ENCODE peak calls at places on chromosomes 5 and 9, in five cellular contexts. H, B, I, F and Q are unnamed samples.

GRCh38 chr5:161685461-161685860 is at the start of gene GABRA6:
- DNase-seq in H (no peak), B (no peak), I (no peak), F (no peak), Q (no peak)

GRCh38 chr9:77899679-77900354 is 131.8 kb downstream of the GNAQ start:
- DNase-seq in H (no peak), B (no peak), I (no peak), F (no peak), Q (no peak)

GRCh38 chr9:87868635-87869034 is 14.0 kb upstream of the SPATA31E1 start:
- DNase-seq in H (no peak), B (no peak), I (no peak), F (no peak), Q (no peak)

GRCh38 chr5:93821892-93822291 is 80.5 kb upstream of the POU5F2 start:
- DNase-seq in H (no peak), B (no peak), I (no peak), F (no peak), Q (no peak)

GRCh38 chr9:110157812-110158629 is 49.9 kb downstream of the C9orf152 start:
- DNase-seq in H (no peak), B (no peak), I (no peak), F (no peak), Q (no peak)

GRCh38 chr5:52684056-52684455 is 103.7 kb upstream of the ITGA1 start:
- DNase-seq in H (no peak), B (no peak), I (no peak), F (no peak), Q (no peak)

GRCh38 chr9:72271617-72272478 is 93.2 kb downstream of the ZFAND5 start:
- DNase-seq in H (no peak), B (peak; percentile 51), I (peak; percentile 28), F (peak; percentile 65), Q (peak; percentile 24)

GRCh38 chr5:167916706-167917105 is 374.7 kb upstream of the WWC1 start:
- DNase-seq in H (peak; percentile 15), B (no peak), I (no peak), F (no peak), Q (no peak)

GRCh38 chr5:138340008-138340407 is 1.9 kb downstream of the FAM53C start:
- DNase-seq in H (no peak), B (no peak), I (no peak), F (no peak), Q (no peak)

GRCh38 chr9:33165263-33166151 is 1.6 kb downstream of the B4GALT1 start:
- DNase-seq in H (no peak), B (peak; percentile 4), I (no peak), F (no peak), Q (no peak)

GRCh38 chr5:26610581-26610980 is 427.8 kb downstream of the CDH9 start:
- DNase-seq in H (no peak), B (no peak), I (no peak), F (no peak), Q (no peak)

GRCh38 chr5:87393331-87393730 is 19.4 kb downstream of the CCNH start:
- DNase-seq in H (no peak), B (no peak), I (no peak), F (no peak), Q (no peak)

GRCh38 chr5:160119905-160120266 is 636 bp upstream of the PWWP2A start:
- DNase-seq in H (no peak), B (no peak), I (no peak), F (no peak), Q (no peak)

GRCh38 chr5:171537463-171537862 is 118.0 kb downstream of the FGF18 start:
- DNase-seq in H (no peak), B (no peak), I (no peak), F (no peak), Q (no peak)

GRCh38 chr5:88883059-88883565 is at the start of gene MEF2C:
- DNase-seq in H (peak; percentile 74), B (peak; percentile 94), I (peak; percentile 33), F (peak; percentile 49), Q (no peak)

GRCh38 chr9:109349431-109349846 is 28.6 kb upstream of the EPB41L4B start:
- DNase-seq in H (no peak), B (no peak), I (no peak), F (no peak), Q (no peak)

GRCh38 chr9:96021616-96022444 is 146.3 kb downstream of the ERCC6L2 start:
- DNase-seq in H (no peak), B (no peak), I (peak; percentile 47), F (peak; percentile 67), Q (no peak)

GRCh38 chr5:3827624-3828023 is 232.0 kb downstream of the IRX1 start:
- DNase-seq in H (no peak), B (no peak), I (no peak), F (no peak), Q (no peak)

GRCh38 chr5:139806726-139807646 is 11.4 kb downstream of the PSD2 start:
- DNase-seq in H (no peak), B (no peak), I (no peak), F (no peak), Q (no peak)

GRCh38 chr9:96116275-96117051 is 185.5 kb downstream of the HSD17B3 start:
- DNase-seq in H (no peak), B (no peak), I (no peak), F (no peak), Q (no peak)

GRCh38 chr9:107827884-107828283 is 338.3 kb upstream of the KLF4 start:
- DNase-seq in H (no peak), B (no peak), I (no peak), F (no peak), Q (no peak)

GRCh38 chr5:134224905-134225779 is 731 bp downstream of the PPP2CA start:
- DNase-seq in H (peak; percentile 74), B (peak; percentile 29), I (peak; percentile 43), F (peak; percentile 84), Q (peak; percentile 54)

GRCh38 chr9:29609282-29609681 is 2036.0 kb upstream of the C9orf72 start:
- DNase-seq in H (no peak), B (no peak), I (no peak), F (no peak), Q (no peak)

GRCh38 chr5:74543162-74543995 is 97.1 kb downstream of the ENC1 start:
- DNase-seq in H (peak; percentile 35), B (no peak), I (no peak), F (no peak), Q (no peak)

GRCh38 chr9:126558051-126558665 is 55.6 kb upstream of the LMX1B start:
- DNase-seq in H (peak; percentile 49), B (peak; percentile 16), I (peak; percentile 72), F (peak; percentile 90), Q (peak; percentile 36)

GRCh38 chr9:132125944-132126720 is 35.7 kb upstream of the NTNG2 start:
- DNase-seq in H (no peak), B (no peak), I (peak; percentile 37), F (no peak), Q (no peak)